ENCODE peak calls at places on chromosomes 16 and 17, in nine cellular contexts. Z, G, O, E, D, S, U, H and F are unnamed samples.

GRCh38 chr17:79706931-79707382 is 23.8 kb upstream of the ENPP7 start:
- DNase-seq in E (no peak), G (no peak), H (no peak), S (no peak), O (no peak), D (no peak), U (peak), Z (peak), F (no peak)

GRCh38 chr17:78159575-78160158 is 8.7 kb upstream of the SYNGR2 start:
- DNase-seq in U (no peak), D (no peak), S (no peak), Z (no peak), O (no peak), G (no peak), E (no peak), H (no peak), F (no peak)

GRCh38 chr17:21287703-21288449 is 3.4 kb downstream of the MAP2K3 start:
- DNase-seq in D (no peak), Z (peak), E (peak), O (peak), G (peak), U (peak), S (peak), H (peak), F (peak)

GRCh38 chr16:89408315-89408714 is 82.0 kb downstream of the ANKRD11 start:
- DNase-seq in S (no peak), D (no peak), Z (no peak), G (no peak), U (no peak), E (no peak), O (no peak), H (no peak), F (no peak)

GRCh38 chr16:31458073-31458834 is 1.0 kb upstream of the ARMC5 start:
- DNase-seq in S (no peak), U (peak), E (peak), Z (peak), D (peak), O (no peak), H (no peak), G (no peak), F (peak)

GRCh38 chr17:49836111-49837030 is 11.5 kb downstream of the TAC4 start:
- DNase-seq in E (no peak), Z (no peak), O (no peak), S (no peak), D (no peak), H (no peak), G (no peak), U (no peak), F (peak)

GRCh38 chr17:64413505-64413904 is 22.8 kb upstream of the PECAM1 start:
- DNase-seq in D (peak), E (no peak), S (no peak), Z (peak), G (no peak), O (no peak), H (no peak), U (peak), F (peak)

GRCh38 chr16:73058616-73059409 is 10.9 kb upstream of the ZFHX3 start:
- DNase-seq in Z (no peak), H (no peak), G (no peak), D (peak), U (peak), S (peak), E (peak), O (no peak), F (peak)

GRCh38 chr17:9434502-9435113 is 141.0 kb downstream of the STX8 start:
- DNase-seq in O (no peak), H (no peak), D (no peak), U (no peak), E (no peak), G (no peak), Z (no peak), S (no peak), F (no peak)

GRCh38 chr16:67283039-67283825 is 3.9 kb downstream of the PLEKHG4 start:
- DNase-seq in H (no peak), E (no peak), D (no peak), O (no peak), Z (no peak), S (no peak), G (no peak), U (no peak), F (no peak)

GRCh38 chr17:34358631-34359030 is 2.4 kb downstream of the CCL13 start:
- DNase-seq in D (no peak), Z (no peak), S (no peak), U (no peak), E (no peak), G (no peak), H (no peak), O (no peak), F (no peak)

GRCh38 chr17:34364741-34365140 is 1.7 kb upstream of the CCL1 start:
- DNase-seq in U (no peak), O (no peak), Z (no peak), S (no peak), D (no peak), E (no peak), H (no peak), G (no peak), F (no peak)

GRCh38 chr17:34360571-34360970 is 2.5 kb downstream of the CCL1 start:
- DNase-seq in U (no peak), D (no peak), S (no peak), H (no peak), E (no peak), O (no peak), G (no peak), Z (no peak), F (peak)

GRCh38 chr17:34363183-34363661 is at the start of gene CCL1:
- DNase-seq in D (no peak), G (no peak), E (no peak), H (no peak), O (no peak), Z (no peak), U (no peak), S (no peak), F (no peak)

GRCh38 chr17:34361478-34362061 is 1.5 kb downstream of the CCL1 start:
- DNase-seq in G (peak), E (peak), Z (peak), U (peak), D (peak), S (peak), H (peak), O (peak), F (peak)
- TF ChIP-seq POLR2AphosphoS5 in G (no peak), E (no peak), Z (no peak), U (peak), D (no peak), S (no peak), H (peak), O (no peak), F (no peak)

DNA sequence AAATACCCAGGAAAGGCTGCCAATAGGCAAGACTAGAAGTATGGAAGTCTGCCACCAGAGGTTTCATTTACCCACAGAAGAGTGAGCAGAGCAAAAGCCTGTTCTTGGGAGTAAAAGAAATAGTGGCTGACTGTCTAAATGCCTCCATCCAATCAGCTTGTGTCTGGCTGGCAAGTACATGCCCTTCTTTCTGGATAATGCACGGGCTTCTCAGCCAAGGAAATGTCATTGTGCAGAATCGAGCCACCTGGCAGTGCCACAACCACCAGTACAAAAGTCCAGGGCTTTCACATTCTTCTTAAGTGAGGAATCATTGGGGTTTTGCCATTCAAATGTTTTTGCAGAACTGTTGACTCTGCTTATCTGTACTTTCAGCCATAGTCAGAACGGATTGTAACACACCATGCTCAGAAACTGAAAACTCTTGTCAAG is 10.1 kb upstream of the ERCC4 start:
- DNase-seq in Z (no peak), E (no peak), U (peak), D (no peak), O (no peak), H (no peak), G (no peak), S (no peak), F (peak)
- H3K27ac ChIP-seq in Z (no peak), E (no peak), U (peak), D (no peak), O (no peak), H (no peak), G (peak), S (no peak), F (peak)

DNA sequence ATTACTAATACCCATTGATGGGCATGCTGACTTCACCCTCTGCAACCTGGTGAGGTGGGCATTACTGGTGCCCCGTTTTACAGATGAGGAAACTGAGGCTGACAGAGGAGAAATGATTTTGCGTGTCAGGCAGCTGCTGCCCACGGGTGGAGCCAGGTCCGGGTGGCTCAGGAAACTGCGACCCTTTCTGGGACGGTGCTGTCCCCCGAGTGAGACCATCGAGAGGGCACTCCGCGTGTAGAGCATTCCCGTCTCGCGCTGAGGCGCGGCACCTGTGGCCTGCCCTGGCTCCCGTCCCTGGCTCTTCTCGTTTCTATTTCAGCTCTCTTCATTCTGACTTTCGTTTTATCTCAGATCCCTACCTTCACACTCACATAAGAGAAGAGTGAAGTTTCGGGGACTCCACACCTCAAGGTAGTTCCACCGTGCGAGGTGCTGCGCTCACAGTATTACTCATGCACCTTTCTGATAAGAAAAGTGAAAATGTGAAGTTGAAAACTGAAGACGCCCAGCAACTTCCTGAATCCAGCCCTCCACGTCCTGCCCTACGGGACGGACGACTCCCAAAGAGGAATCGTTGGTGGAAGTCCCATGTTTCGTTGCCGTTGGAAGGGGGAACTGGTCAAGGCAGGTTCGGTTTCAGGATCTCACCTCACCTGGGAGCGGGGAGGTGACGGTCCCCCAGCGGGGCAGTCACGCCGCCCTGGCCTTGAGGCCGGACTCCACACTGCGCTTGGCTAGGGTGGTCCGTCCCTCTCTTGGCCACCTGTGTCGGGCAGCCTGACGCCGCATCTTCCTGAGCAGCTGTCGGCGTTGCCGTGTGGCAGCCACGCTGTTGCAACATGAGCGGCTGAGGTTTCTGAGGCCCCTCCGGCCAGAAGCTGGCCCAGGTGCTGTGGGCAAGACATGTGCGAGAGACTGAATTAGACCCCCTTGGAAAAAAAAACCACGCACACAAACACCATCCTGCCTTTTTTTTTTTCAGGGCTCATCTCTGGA is 48.8 kb downstream of the IRF8 start:
- DNase-seq in G (no peak), E (no peak), Z (peak), H (no peak), D (no peak), U (no peak), O (no peak), S (no peak), F (no peak)
- TF ChIP-seq POLR2AphosphoS5 in G (no peak), E (no peak), Z (no peak), H (no peak), D (no peak), U (no peak), O (no peak), S (no peak), F (no peak)

DNA sequence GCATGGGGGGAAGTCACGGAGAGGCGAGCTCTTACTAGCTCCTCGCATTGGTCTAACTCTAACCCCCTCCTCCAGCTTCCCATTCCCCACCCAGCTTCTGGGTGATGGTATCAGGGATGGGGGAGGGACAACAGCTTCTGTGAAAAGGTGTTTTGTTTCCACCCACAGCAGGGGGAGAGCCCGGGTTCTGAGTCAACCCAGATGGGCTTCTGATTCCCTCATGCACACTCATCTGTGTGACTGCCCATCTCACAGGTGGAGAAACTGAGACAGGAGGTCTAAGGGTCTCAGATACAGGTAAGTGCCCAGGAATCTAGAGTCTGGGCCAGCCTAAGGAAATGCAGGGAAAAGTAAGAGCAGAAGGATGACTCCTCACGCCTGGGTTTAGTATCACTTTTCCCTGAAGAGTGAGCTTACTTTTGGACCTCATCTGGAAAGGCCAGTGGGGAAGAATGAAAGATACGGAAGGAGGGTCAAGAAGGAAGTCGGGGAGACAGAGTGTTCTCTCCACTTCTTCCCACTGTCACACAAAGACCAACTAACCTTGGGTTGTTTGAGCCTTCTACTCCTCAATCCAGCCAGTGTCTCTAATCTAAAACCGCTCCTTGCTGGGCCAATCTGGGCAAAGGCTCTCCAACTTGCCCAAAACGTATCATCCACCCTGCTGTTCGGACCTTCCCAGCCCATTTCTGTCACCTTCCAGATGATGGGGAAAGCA is 3.1 kb upstream of the TLCD2 start:
- DNase-seq in S (no peak), Z (no peak), O (no peak), D (no peak), E (no peak), H (no peak), G (no peak), U (no peak), F (no peak)
- H3K27ac ChIP-seq in S (peak), Z (peak), O (peak), D (no peak), E (no peak), H (peak), G (peak), U (peak), F (peak)

GRCh38 chr17:7404737-7405412 is 978 bp upstream of the TMEM256 start:
- DNase-seq in S (no peak), G (peak), Z (no peak), E (peak), U (peak), D (peak), O (no peak), H (peak), F (peak)
- TF ChIP-seq POLR2AphosphoS5 in S (peak), G (no peak), Z (no peak), E (no peak), U (peak), D (peak), O (no peak), H (no peak), F (peak)